ENCODE peak calls at places on chromosomes 5 and 9, in seven cellular contexts. Y, K, C, V, Z, L and N are unnamed samples.

GRCh38 chr5:28862860-28863196 is 1824.4 kb upstream of the CDH9 start:
- DNase-seq in Y (no peak), V (no peak), C (no peak), K (no peak), Z (no peak), L (no peak), N (no peak)

GRCh38 chr9:81289622-81290021 is 399.7 kb downstream of the TLE1 start:
- DNase-seq in V (no peak), L (no peak), Z (no peak), K (no peak), Y (no peak), C (no peak), N (no peak)

GRCh38 chr9:121888438-121888775 is 204.7 kb downstream of the TTLL11 start:
- DNase-seq in L (no peak), Y (no peak), Z (no peak), C (no peak), K (no peak), V (peak), N (no peak)

GRCh38 chr9:68552700-68553099 is 12.0 kb upstream of the TMEM252 start:
- DNase-seq in C (no peak), K (peak), Y (no peak), L (no peak), Z (no peak), V (no peak), N (no peak)

GRCh38 chr5:112419596-112420110 is 576 bp upstream of the EPB41L4A start:
- DNase-seq in C (peak), K (peak), V (peak), Y (peak), L (peak), Z (peak), N (no peak)

GRCh38 chr5:84381501-84382362 is 2.9 kb downstream of the EDIL3 start:
- DNase-seq in Z (no peak), K (peak), C (no peak), L (peak), Y (peak), V (no peak), N (no peak)

GRCh38 chr9:89078860-89079259 is 87.6 kb downstream of the S1PR3 start:
- DNase-seq in K (peak), L (no peak), Z (no peak), V (no peak), Y (no peak), C (no peak), N (peak)

GRCh38 chr5:110058175-110058574 is 368.4 kb downstream of the MAN2A1 start:
- DNase-seq in Y (no peak), Z (peak), C (no peak), K (no peak), V (no peak), L (no peak), N (no peak)

GRCh38 chr5:36928947-36929346 is 52.4 kb downstream of the NIPBL start:
- DNase-seq in C (no peak), Y (no peak), V (no peak), K (peak), L (no peak), Z (no peak), N (no peak)

GRCh38 chr9:38689678-38690077 is 30.3 kb downstream of the FAM240B start:
- DNase-seq in C (no peak), L (no peak), Z (no peak), Y (no peak), V (peak), K (no peak), N (no peak)

GRCh38 chr9:83538172-83538889 is at the start of gene FRMD3:
- DNase-seq in K (peak), V (peak), Z (peak), L (peak), C (peak), Y (peak), N (peak)

GRCh38 chr5:134003957-134004625 is 684 bp downstream of the VDAC1 start:
- DNase-seq in Z (peak), Y (peak), V (peak), C (peak), K (no peak), L (peak), N (peak)

GRCh38 chr9:130268521-130269131 is 3.1 kb downstream of the HMCN2 start:
- DNase-seq in V (no peak), Y (no peak), C (peak), L (peak), Z (no peak), K (no peak), N (no peak)

GRCh38 chr5:136193396-136193935 is 504 bp upstream of the SMIM32 start:
- DNase-seq in L (peak), V (peak), Y (no peak), Z (peak), K (no peak), C (no peak), N (no peak)

GRCh38 chr5:90161399-90161798 is 248.2 kb downstream of the CETN3 start:
- DNase-seq in Y (peak), V (peak), C (peak), K (peak), L (no peak), Z (no peak), N (no peak)

GRCh38 chr5:174581483-174581882 is 142.9 kb upstream of the MSX2 start:
- DNase-seq in K (no peak), C (no peak), Y (peak), V (no peak), Z (peak), L (no peak), N (no peak)

GRCh38 chr9:130421802-130422276 is 22.9 kb upstream of the ASS1 start:
- DNase-seq in Z (no peak), L (no peak), V (no peak), K (no peak), C (no peak), Y (no peak), N (no peak)

GRCh38 chr5:146233441-146233840 is 30.0 kb downstream of the RBM27 start:
- DNase-seq in L (peak), Y (no peak), Z (no peak), V (no peak), C (no peak), K (no peak), N (no peak)

GRCh38 chr5:117590944-117591343 is 1016.3 kb upstream of the SEMA6A start:
- DNase-seq in V (no peak), Z (no peak), Y (peak), C (no peak), K (peak), L (no peak), N (no peak)

GRCh38 chr9:111034146-111034545 is 4.1 kb downstream of the LPAR1 start:
- DNase-seq in L (no peak), C (no peak), V (no peak), Y (no peak), Z (no peak), K (no peak), N (no peak)

GRCh38 chr9:14256588-14256987 is 57.4 kb downstream of the NFIB start:
- DNase-seq in Z (no peak), Y (no peak), V (no peak), K (no peak), L (no peak), C (no peak), N (no peak)

GRCh38 chr5:75412111-75412990 is 75.3 kb downstream of the HMGCR start:
- DNase-seq in Y (no peak), K (no peak), Z (no peak), L (no peak), V (no peak), C (no peak), N (no peak)

GRCh38 chr9:86679979-86680378 is 267.3 kb downstream of the GAS1 start:
- DNase-seq in C (no peak), K (no peak), Y (no peak), Z (no peak), L (no peak), V (no peak), N (no peak)

GRCh38 chr5:175718401-175719108 is 60.7 kb downstream of the HRH2 start:
- DNase-seq in L (peak), Y (peak), Z (peak), C (peak), K (peak), V (no peak), N (no peak)
- TF ChIP-seq CTCF in L (peak), Y (peak), Z (peak), C (peak), K (peak), V (peak), N (no peak)

GRCh38 chr9:70258692-70259511 is at the start of gene SMC5:
- DNase-seq in V (peak), Z (peak), C (peak), L (peak), Y (peak), K (peak), N (peak)
- TF ChIP-seq CTCF in V (no peak), Z (no peak), C (no peak), L (no peak), Y (no peak), K (no peak), N (no peak)

GRCh38 chr9:3177362-3177761 is 333.5 kb upstream of the PUM3 start:
- DNase-seq in V (no peak), C (no peak), L (no peak), Z (no peak), Y (no peak), K (no peak), N (no peak)
- TF ChIP-seq CTCF in V (no peak), C (no peak), L (no peak), Z (no peak), Y (no peak), K (no peak), N (no peak)

DNA sequence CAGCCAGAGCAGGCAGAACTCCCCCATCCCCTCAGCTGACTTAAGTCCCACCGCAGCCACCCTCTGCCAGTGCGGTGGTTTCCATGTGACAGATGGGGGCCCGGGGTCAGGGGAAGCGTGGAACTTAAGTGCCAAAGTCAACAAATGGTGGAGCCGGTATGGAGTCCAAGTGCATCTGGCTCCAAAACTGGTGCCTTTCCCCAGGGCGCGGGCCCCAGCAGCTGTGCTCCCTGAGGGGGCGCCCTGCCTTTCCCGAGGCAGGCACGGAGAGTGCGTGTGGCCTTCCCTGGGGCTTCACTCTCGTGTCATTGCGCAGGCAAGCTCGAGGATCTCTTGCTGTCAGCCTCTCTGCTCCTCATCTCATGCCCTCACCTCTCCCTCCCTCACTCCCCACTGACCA is 33.8 kb downstream of the SLC46A2 start:
- DNase-seq in V (no peak), Y (no peak), Z (no peak), K (no peak), C (peak), L (peak), N (no peak)
- TF ChIP-seq CTCF in V (no peak), Y (no peak), Z (no peak), K (no peak), C (no peak), L (no peak), N (no peak)

GRCh38 chr5:160726721-160727120 is 125.3 kb downstream of the ATP10B start:
- DNase-seq in C (no peak), L (no peak), Z (no peak), Y (no peak), V (no peak), K (no peak), N (no peak)

GRCh38 chr5:160727296-160727997 is 124.6 kb downstream of the ATP10B start:
- DNase-seq in Z (no peak), L (no peak), V (no peak), K (no peak), Y (no peak), C (no peak), N (no peak)
- TF ChIP-seq CTCF in Z (no peak), L (no peak), V (no peak), K (no peak), Y (no peak), C (no peak), N (no peak)

GRCh38 chr9:76761448-76761847 is 2.8 kb upstream of the PCA3 start:
- DNase-seq in K (no peak), Y (no peak), L (no peak), V (no peak), Z (no peak), C (no peak), N (no peak)

GRCh38 chr9:76759726-76760125 is 4.5 kb upstream of the PCA3 start:
- DNase-seq in Z (no peak), Y (no peak), C (no peak), L (no peak), V (no peak), K (no peak), N (no peak)

GRCh38 chr9:76757274-76757673 is 7.0 kb upstream of the PCA3 start:
- DNase-seq in Y (no peak), K (no peak), L (no peak), Z (no peak), V (no peak), C (no peak), N (no peak)

GRCh38 chr9:76758476-76758875 is 5.8 kb upstream of the PCA3 start:
- DNase-seq in Z (no peak), L (no peak), K (no peak), Y (no peak), C (no peak), V (no peak), N (no peak)

DNA sequence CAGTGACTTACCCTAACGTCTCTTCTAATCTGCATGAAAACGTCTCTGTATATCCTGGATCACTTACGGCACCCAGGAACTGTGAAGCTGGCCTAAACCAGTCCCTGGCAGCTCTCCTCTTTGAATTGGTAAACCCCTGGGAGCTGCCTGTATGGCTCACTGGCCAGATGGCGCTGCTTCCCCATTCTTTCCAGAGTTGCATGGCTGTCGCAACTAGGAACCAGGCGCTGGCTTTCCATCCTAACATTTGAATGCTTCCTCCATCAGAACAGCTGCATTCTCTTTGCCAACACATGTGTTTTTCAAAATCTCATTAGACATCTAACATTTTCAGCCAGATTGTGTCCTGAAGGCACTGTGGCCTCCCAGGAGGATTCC is 8.0 kb upstream of the PCA3 start:
- DNase-seq in V (no peak), L (no peak), Z (no peak), C (no peak), K (no peak), Y (peak), N (no peak)
- TF ChIP-seq CTCF in V (no peak), L (no peak), Z (no peak), C (no peak), K (no peak), Y (no peak), N (peak)

DNA sequence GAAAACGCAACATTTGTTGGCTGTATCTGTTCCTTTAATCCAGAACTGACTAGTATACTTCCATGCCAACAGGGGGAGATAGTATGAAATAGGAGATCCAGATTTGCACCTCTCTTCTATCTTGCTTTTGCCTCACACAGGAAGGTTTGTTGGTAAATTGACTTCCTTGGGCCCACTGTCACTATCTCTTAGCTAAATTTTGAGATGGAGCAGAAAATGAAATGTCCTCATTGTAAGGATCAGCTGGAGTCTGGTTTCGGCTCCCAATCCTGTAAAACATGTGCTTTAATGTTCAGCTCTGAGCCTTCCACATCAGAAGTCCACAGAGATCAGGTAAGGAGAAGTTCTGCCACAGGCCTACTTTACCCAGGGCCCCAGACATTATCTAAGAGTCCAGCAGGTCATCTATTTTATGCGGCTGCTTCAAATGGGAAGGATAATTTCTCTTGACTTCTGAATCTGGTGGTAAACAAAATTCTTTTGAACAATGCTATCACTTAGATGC is 176.8 kb downstream of the FER start:
- DNase-seq in Y (no peak), Z (no peak), V (no peak), C (no peak), K (no peak), L (no peak), N (no peak)
- TF ChIP-seq CTCF in Y (no peak), Z (no peak), V (no peak), C (no peak), K (no peak), L (no peak), N (no peak)

DNA sequence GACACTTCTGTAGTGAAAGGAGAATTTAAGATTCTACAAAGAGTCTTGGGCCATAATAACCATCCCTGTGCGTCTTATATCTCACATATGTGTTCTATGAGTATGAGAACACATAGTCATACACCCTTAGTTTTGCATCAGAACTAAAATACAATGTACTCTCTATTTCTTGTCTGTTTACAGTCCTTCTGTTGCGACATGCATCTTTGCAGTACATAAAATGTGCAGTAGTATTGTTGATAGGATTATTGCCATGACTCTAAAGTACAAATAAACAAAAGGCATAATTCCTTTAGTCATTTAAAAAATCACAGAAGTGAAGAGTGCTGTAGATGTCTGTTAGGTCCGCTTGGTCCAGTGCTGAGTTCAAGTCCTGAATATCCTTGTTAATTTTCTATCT is 201.9 kb downstream of the NR3C1 start:
- DNase-seq in V (no peak), Z (no peak), L (no peak), Y (no peak), C (no peak), K (peak), N (no peak)
- TF ChIP-seq CTCF in V (no peak), Z (no peak), L (no peak), Y (no peak), C (no peak), K (no peak), N (no peak)

DNA sequence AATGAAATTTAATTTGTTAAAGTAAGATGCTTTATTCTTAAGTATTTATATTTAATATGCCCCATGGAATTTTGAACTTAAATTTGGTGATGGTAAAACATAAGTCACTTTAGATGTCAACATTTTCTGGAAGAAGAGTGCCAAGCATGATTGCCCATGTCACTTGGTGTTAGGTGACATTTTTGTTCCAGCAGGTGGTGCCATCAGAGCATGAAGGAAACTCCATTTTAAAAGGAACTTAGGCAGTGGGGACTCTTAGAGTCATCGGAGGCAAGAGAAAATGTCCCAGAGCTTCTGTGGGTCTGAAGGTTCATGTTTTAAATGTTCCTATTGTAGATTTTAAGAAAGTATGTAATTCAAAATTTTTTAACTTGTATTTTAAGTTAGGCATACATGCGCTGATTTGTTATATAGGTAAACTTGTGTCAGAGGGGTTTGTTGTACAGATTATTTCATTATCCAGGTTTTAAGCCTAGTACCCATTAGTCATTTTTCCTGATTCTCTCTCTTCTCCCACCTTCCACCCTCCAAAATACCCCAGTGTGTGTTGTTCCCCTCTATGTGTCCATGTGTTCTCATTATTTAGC is 789.3 kb downstream of the SEMA5A start:
- DNase-seq in L (no peak), Z (no peak), C (no peak), V (no peak), Y (peak), K (peak), N (no peak)
- TF ChIP-seq CTCF in L (no peak), Z (peak), C (peak), V (no peak), Y (no peak), K (peak), N (peak)